ENCODE peak calls at places on chromosomes 6 and 20, in six cellular contexts. H is neuronal stem cell, P is IMR-90, U is H9, F is H1, Q is mesenchymal stem cell. J is an unnamed sample.

GRCh38 chr20:17675519-17676377 is 6.3 kb downstream of the RRBP1 start:
- DNase-seq in H (no peak), P (no peak), Q (no peak), U (no peak), F (no peak), J (no peak)

GRCh38 chr6:134676307-134677281 is 273.3 kb downstream of the ALDH8A1 start:
- DNase-seq in H (no peak), P (peak), Q (peak), F (no peak), U (no peak), J (peak)

GRCh38 chr20:63940472-63941266 is 15.5 kb downstream of the UCKL1 start:
- DNase-seq in H (no peak), U (peak), F (no peak), P (no peak), Q (no peak), J (no peak)

GRCh38 chr6:83804886-83805285 is 48.3 kb upstream of the RIPPLY2 start:
- DNase-seq in F (no peak), Q (no peak), P (no peak), H (no peak), U (no peak), J (no peak)

GRCh38 chr6:10763006-10763405 is 15.4 kb downstream of the TMEM14B start:
- DNase-seq in P (peak), H (no peak), Q (peak), F (no peak), U (no peak), J (no peak)

GRCh38 chr6:10559492-10560150 is 38.5 kb downstream of the GCNT2 start:
- DNase-seq in P (no peak), Q (no peak), F (no peak), H (no peak), U (no peak), J (no peak)

GRCh38 chr20:873875-874607 is 40.5 kb downstream of the FAM110A start:
- DNase-seq in F (no peak), H (no peak), P (no peak), Q (no peak), U (no peak), J (no peak)

GRCh38 chr20:53852025-53852424 is 218.4 kb downstream of the BCAS1 start:
- DNase-seq in F (no peak), P (no peak), U (no peak), Q (no peak), H (no peak), J (no peak)

GRCh38 chr6:34226731-34227586 is 9.7 kb upstream of the HMGA1 start:
- DNase-seq in U (peak), F (peak), Q (no peak), H (no peak), P (no peak), J (no peak)

GRCh38 chr6:39840781-39841180 is 48.6 kb downstream of the DAAM2 start:
- DNase-seq in F (no peak), U (no peak), Q (no peak), P (no peak), H (no peak), J (no peak)

GRCh38 chr6:150403458-150404245 is 34.8 kb downstream of the IYD start:
- DNase-seq in F (no peak), U (no peak), H (no peak), P (peak), Q (peak), J (peak)

GRCh38 chr6:149364558-149364957 is 35.5 kb upstream of the SUMO4 start:
- DNase-seq in Q (peak), P (peak), U (no peak), F (no peak), H (no peak), J (no peak)

GRCh38 chr6:116087437-116088027 is 13.1 kb upstream of the NT5DC1 start:
- DNase-seq in H (no peak), Q (peak), U (no peak), P (peak), F (no peak), J (peak)

GRCh38 chr6:20866038-20866437 is 331.8 kb downstream of the CDKAL1 start:
- DNase-seq in H (no peak), P (no peak), Q (peak), U (no peak), F (no peak), J (no peak)

GRCh38 chr20:25160457-25160856 is 35.1 kb upstream of the ENTPD6 start:
- DNase-seq in H (no peak), U (no peak), F (no peak), Q (no peak), P (no peak), J (no peak)

GRCh38 chr20:44618318-44618731 is 33.2 kb downstream of the ADA start:
- DNase-seq in F (no peak), U (no peak), Q (no peak), P (no peak), H (no peak), J (no peak)

GRCh38 chr6:10210052-10210451 is 204.8 kb downstream of the TFAP2A start:
- DNase-seq in Q (no peak), F (no peak), H (no peak), U (no peak), P (no peak), J (no peak)

GRCh38 chr6:16336056-16336810 is 97.8 kb downstream of the GMPR start:
- DNase-seq in F (no peak), H (no peak), U (no peak), P (no peak), Q (no peak), J (peak)

GRCh38 chr6:109428889-109429477 is 11.4 kb downstream of the PPIL6 start:
- DNase-seq in H (no peak), P (peak), U (no peak), F (no peak), Q (peak), J (no peak)

GRCh38 chr6:111552241-111552744 is 53.4 kb downstream of the TRAF3IP2 start:
- DNase-seq in H (peak), Q (peak), U (peak), P (peak), F (no peak), J (peak)

GRCh38 chr20:35617397-35618031 is 1.9 kb downstream of the SPAG4 start:
- DNase-seq in P (peak), H (peak), Q (peak), U (peak), F (peak), J (peak)

GRCh38 chr20:35121186-35121585 is 25.9 kb downstream of the EDEM2 start:
- DNase-seq in Q (no peak), F (no peak), P (no peak), U (no peak), H (no peak), J (no peak)

GRCh38 chr6:169162968-169163903 is 90.4 kb downstream of the THBS2 start:
- DNase-seq in H (no peak), P (peak), F (no peak), Q (peak), U (peak), J (peak)

GRCh38 chr6:10621227-10621626 is 73.2 kb downstream of the C6orf52 start:
- DNase-seq in U (no peak), P (no peak), Q (no peak), F (no peak), H (no peak), J (no peak)

GRCh38 chr20:43751167-43752050 is 24.6 kb upstream of the GTSF1L start:
- DNase-seq in P (peak), H (no peak), F (no peak), U (no peak), Q (peak), J (no peak)

GRCh38 chr20:60037120-60037499 is 78.9 kb downstream of the CDH26 start:
- DNase-seq in Q (peak), P (peak), H (no peak), F (no peak), U (peak), J (no peak)

GRCh38 chr6:28922841-28923317 is 906 bp downstream of the TRIM27 start:
- DNase-seq in Q (peak), F (peak), P (peak), H (no peak), U (no peak), J (peak)

DNA sequence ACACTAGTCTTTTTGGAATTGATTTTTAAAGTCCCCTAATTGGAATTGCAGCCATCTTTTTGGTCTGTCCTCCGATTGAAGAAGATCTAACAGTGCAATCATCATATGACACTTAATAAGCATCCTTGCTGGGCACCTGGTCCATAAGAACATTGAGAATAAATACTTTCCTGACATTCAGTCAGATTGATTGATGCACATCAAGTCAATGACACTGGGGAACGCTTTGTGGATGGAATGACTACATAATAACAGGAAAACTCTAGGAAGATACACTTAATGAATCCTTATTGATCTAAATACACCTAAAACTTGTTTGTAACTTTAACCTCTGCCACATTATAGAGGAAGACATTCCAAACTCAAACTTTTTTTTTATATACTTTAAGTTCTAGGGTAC is 255.7 kb downstream of the PRKN start:
- DNase-seq in P (no peak), F (no peak), Q (no peak), U (no peak), H (no peak), J (no peak)
- H2BK5ac ChIP-seq in P (no peak), F (no peak), Q (no peak), U (no peak), H (no peak), J (no peak)

DNA sequence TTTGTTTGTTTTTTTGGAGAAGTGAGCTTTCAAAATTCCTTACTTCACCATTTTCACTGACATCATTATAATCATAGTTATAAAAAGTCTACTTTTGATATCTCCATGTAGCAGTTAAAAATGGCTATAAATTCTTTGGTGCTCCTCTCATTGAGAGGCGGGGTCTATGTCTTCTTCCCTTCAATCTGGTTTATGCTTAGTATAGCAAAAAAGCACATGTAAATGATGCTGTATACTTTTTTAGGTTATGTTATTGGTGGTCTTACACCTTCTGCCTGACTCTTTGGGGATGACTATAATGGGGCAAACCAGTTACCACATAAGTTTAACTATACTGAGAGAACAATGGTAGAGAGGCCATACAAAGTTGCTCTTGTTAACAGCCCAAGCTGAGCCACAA is 289.6 kb downstream of the EPM2A start:
- DNase-seq in F (no peak), U (no peak), H (no peak), P (no peak), Q (no peak), J (no peak)
- H3K14ac ChIP-seq in F (no peak), U (no peak), H (no peak), P (no peak), Q (no peak), J (no peak)

GRCh38 chr6:11919771-11920440 is 92.2 kb upstream of the HIVEP1 start:
- DNase-seq in F (no peak), H (no peak), P (no peak), U (no peak), Q (peak), J (peak)

GRCh38 chr6:11918021-11918738 is 93.9 kb upstream of the HIVEP1 start:
- DNase-seq in Q (peak), H (no peak), U (no peak), P (peak), F (no peak), J (no peak)

GRCh38 chr6:11921017-11921438 is 91.1 kb upstream of the HIVEP1 start:
- DNase-seq in U (peak), P (peak), F (no peak), H (no peak), Q (peak), J (peak)

GRCh38 chr6:11918739-11919605 is 93.1 kb upstream of the HIVEP1 start:
- DNase-seq in P (peak), U (no peak), H (no peak), Q (no peak), F (no peak), J (no peak)

GRCh38 chr6:11920566-11920965 is 91.5 kb upstream of the HIVEP1 start:
- DNase-seq in H (no peak), F (no peak), P (no peak), Q (no peak), U (no peak), J (no peak)
- H2AK5ac ChIP-seq in H (no peak), F (no peak), P (peak), Q (peak), U (no peak), J (no peak)

DNA sequence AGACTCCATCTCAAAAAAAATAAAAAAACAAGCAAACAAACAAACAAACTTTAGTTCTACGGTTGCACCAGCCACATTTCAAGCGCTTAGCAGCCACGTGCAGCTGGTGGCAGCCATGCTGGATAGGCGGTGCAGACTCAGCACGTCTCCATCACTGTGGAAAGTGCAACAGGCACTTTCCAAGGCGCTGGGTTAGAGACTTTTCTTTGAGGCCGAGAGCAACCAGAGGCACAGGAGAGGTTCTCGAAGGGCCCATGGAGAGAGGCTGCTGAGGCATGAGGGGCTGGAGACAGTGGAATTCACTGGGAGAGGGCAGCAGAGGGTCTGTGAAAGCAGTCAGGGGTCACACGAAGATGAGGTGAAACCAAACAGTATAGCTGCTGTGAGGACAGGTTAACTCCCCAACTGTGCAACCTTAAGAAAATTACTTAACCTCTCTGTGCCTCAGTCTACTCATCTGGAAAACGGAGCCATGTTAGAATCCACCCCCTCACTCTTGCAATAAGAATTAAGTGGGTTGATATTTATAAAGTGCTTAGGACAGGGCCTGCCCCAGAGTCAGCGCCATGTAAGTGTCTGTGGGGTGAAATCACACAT is 27.5 kb downstream of the TGM2 start:
- DNase-seq in P (no peak), U (no peak), Q (no peak), F (no peak), H (no peak), J (no peak)
- H2BK5ac ChIP-seq in P (no peak), U (no peak), Q (no peak), F (no peak), H (no peak), J (no peak)

DNA sequence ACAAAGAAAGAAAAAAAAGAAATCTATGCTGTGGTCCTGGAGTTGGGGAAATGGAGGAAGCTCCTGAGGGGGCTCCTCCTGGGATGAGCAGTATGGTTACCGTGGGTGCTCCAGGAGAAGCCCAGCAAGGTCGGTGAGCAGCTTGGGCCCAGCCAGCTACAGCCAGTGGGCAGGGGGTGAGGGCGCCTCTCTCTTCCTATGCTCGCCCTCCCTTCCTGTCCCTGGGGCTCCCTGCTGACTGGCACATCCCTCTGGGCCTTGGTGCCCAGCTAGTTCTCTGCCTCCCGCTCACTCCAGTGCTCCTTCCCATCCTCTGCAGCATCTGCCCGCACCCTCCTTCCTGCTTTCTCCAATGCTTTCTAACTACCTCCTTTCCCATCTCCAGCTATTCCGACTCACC is 16.6 kb downstream of the CD40 start:
- DNase-seq in P (no peak), Q (no peak), U (no peak), H (no peak), F (no peak), J (no peak)
- H3K14ac ChIP-seq in P (no peak), Q (no peak), U (no peak), H (no peak), F (no peak), J (no peak)

GRCh38 chr6:44661631-44662030 is 274.1 kb downstream of the CDC5L start:
- DNase-seq in Q (no peak), U (no peak), P (no peak), F (no peak), H (no peak), J (no peak)

GRCh38 chr6:44662461-44663121 is 275.1 kb downstream of the CDC5L start:
- DNase-seq in Q (no peak), H (peak), U (peak), F (peak), P (no peak), J (peak)

GRCh38 chr6:44659676-44660170 is 272.2 kb downstream of the CDC5L start:
- DNase-seq in H (no peak), F (no peak), P (no peak), U (no peak), Q (no peak), J (no peak)

GRCh38 chr6:44661221-44661609 is 273.7 kb downstream of the CDC5L start:
- DNase-seq in Q (no peak), F (no peak), H (no peak), U (no peak), P (no peak), J (peak)

DNA sequence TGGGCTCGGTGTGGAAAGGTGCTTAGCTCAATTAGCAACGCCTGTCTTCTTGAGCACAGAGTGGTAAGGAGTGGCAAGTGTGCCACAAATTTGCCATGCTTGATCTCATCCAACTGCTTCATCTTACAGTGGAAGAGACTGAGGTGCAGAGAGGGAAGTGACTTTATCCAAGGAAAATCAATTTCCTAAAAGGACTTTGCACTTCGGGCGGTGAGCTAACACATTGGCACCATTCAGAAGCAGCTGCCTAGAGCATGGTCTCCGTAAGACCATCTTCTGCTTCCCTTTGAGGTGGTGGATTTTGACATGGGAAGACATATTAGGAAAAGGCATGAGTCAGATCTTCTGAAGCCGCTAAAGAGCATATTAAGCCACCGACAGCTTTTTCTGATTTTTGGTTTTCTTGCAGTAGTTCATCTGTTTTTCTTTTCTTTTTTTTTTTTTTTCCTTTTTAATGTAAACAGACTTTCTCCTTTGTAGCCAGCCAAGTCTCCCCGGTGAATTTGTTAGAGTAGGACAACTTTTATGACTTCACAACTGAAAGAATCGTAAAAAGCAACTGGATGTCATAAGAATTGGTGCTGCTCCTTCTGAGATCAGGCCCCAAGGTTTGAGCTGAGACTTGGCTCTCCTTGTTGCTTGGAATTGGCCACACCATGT is 273.2 kb downstream of the CDC5L start:
- DNase-seq in P (no peak), H (no peak), Q (no peak), F (no peak), U (no peak), J (no peak)
- H2AK5ac ChIP-seq in P (no peak), H (no peak), Q (peak), F (peak), U (no peak), J (no peak)

DNA sequence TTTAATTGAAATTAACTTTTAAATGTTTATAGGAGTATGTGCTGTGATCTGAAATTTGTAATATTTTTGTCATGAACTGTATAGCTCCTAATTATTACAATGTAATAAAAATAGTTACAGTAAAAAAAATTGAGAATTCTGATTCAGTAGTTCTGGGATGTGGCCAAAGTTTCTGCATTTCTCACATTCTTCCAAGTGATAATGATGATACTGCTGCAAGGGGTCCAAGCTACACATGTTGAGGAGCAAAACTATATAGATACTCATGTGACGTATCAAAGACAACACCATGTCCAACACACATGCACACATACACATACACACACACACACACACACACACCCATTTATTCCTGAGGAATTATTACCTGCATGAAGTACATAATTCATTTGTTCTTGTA is 71.0 kb upstream of the FAM83B start:
- DNase-seq in P (peak), U (no peak), Q (no peak), F (no peak), H (no peak), J (no peak)
- H2BK5ac ChIP-seq in P (no peak), U (no peak), Q (no peak), F (no peak), H (no peak), J (no peak)

GRCh38 chr6:165519316-165519715 is 143.7 kb downstream of the PDE10A start:
- DNase-seq in H (no peak), F (no peak), Q (peak), P (peak), U (no peak), J (no peak)
- H3K14ac ChIP-seq in H (no peak), F (no peak), Q (no peak), P (no peak), U (no peak), J (no peak)

DNA sequence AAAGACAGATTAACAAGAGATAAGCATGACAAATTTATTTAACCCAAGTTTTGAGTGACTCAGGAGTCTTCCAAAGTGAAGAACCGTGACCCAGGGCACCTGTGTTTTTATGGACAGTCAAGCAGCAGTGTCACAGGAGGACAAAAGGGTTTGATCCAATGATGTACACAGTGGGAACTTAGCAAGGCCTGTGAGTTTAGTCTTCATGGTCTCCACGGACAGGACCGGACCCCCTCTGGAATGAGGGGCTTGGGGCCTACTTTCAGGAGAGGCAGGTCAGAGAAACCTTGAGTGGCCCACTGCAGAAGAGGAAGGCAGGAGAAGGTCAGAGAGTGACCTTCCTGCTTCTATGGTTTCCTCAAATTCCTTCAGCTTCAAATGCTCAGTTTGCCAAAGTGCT is 26.2 kb upstream of the ZMYND8 start:
- DNase-seq in P (no peak), F (no peak), U (no peak), H (no peak), Q (no peak), J (no peak)
- H2AK5ac ChIP-seq in P (peak), F (peak), U (no peak), H (peak), Q (peak), J (peak)